ENCODE peak calls at places on chromosome 22, in ten cellular contexts. One of them, this sample, is unnamed. For H3K36me3, the result is how much of the 10 kb centered on the place peaks cover.

GRCh38 chr22:32823024-32823730 is 21.7 kb downstream of the TIMP3 start:
- DNase-seq in stomach: peak
- DNase-seq in tibial nerve: no peak
- DNase-seq in HepG2: peak
- DNase-seq in esophagus muscularis mucosa: no peak
- DNase-seq in sigmoid colon: peak
- DNase-seq in ovary: no peak
- DNase-seq in suprapubic skin: no peak
- DNase-seq in H1: peak
- DNase-seq in SK-N-SH: peak
- DNase-seq in this sample: peak

GRCh38 chr22:21862386-21863242 is 4.8 kb downstream of the MAPK1 start:
- DNase-seq in stomach: no peak
- DNase-seq in tibial nerve: no peak
- DNase-seq in HepG2: no peak
- DNase-seq in esophagus muscularis mucosa: no peak
- DNase-seq in sigmoid colon: no peak
- DNase-seq in ovary: no peak
- DNase-seq in suprapubic skin: no peak
- DNase-seq in H1: no peak
- DNase-seq in SK-N-SH: no peak
- DNase-seq in this sample: no peak

GRCh38 chr22:31995046-31995445 is 48.0 kb upstream of the SLC5A1 start:
- DNase-seq in stomach: no peak
- DNase-seq in tibial nerve: no peak
- DNase-seq in HepG2: no peak
- DNase-seq in esophagus muscularis mucosa: no peak
- DNase-seq in sigmoid colon: no peak
- DNase-seq in ovary: no peak
- DNase-seq in suprapubic skin: no peak
- DNase-seq in H1: no peak
- DNase-seq in SK-N-SH: no peak
- DNase-seq in this sample: no peak

GRCh38 chr22:35155403-35156025 is 89.6 kb downstream of the ISX start:
- DNase-seq in stomach: no peak
- DNase-seq in tibial nerve: no peak
- DNase-seq in HepG2: no peak
- DNase-seq in esophagus muscularis mucosa: no peak
- DNase-seq in sigmoid colon: no peak
- DNase-seq in ovary: no peak
- DNase-seq in suprapubic skin: no peak
- DNase-seq in H1: no peak
- DNase-seq in SK-N-SH: no peak
- DNase-seq in this sample: no peak

GRCh38 chr22:28239941-28240340 is 320.9 kb upstream of the PITPNB start:
- DNase-seq in stomach: no peak
- DNase-seq in tibial nerve: no peak
- DNase-seq in HepG2: no peak
- DNase-seq in esophagus muscularis mucosa: no peak
- DNase-seq in sigmoid colon: no peak
- DNase-seq in ovary: no peak
- DNase-seq in suprapubic skin: no peak
- DNase-seq in H1: no peak
- DNase-seq in SK-N-SH: no peak
- DNase-seq in this sample: no peak

GRCh38 chr22:31969789-31970489 is 25.6 kb downstream of the YWHAH start:
- DNase-seq in stomach: peak
- DNase-seq in tibial nerve: peak
- DNase-seq in HepG2: peak
- DNase-seq in esophagus muscularis mucosa: no peak
- DNase-seq in sigmoid colon: peak
- DNase-seq in ovary: peak
- DNase-seq in suprapubic skin: no peak
- DNase-seq in H1: peak
- DNase-seq in SK-N-SH: peak
- DNase-seq in this sample: peak

GRCh38 chr22:33932997-33933396 is 12.7 kb upstream of the LARGE1 start:
- DNase-seq in stomach: no peak
- DNase-seq in tibial nerve: no peak
- DNase-seq in HepG2: no peak
- DNase-seq in esophagus muscularis mucosa: no peak
- DNase-seq in sigmoid colon: no peak
- DNase-seq in ovary: no peak
- DNase-seq in suprapubic skin: no peak
- DNase-seq in H1: no peak
- DNase-seq in SK-N-SH: no peak
- DNase-seq in this sample: no peak

GRCh38 chr22:50247748-50248147 is 2.9 kb upstream of the TUBGCP6 start:
- DNase-seq in stomach: peak
- DNase-seq in tibial nerve: no peak
- DNase-seq in HepG2: no peak
- DNase-seq in esophagus muscularis mucosa: no peak
- DNase-seq in sigmoid colon: no peak
- DNase-seq in ovary: no peak
- DNase-seq in suprapubic skin: no peak
- DNase-seq in H1: peak
- DNase-seq in SK-N-SH: peak
- DNase-seq in this sample: peak

GRCh38 chr22:31579835-31580242 is 82.2 kb downstream of the PISD start:
- DNase-seq in stomach: no peak
- DNase-seq in tibial nerve: no peak
- DNase-seq in HepG2: peak
- DNase-seq in esophagus muscularis mucosa: no peak
- DNase-seq in sigmoid colon: no peak
- DNase-seq in ovary: no peak
- DNase-seq in suprapubic skin: no peak
- DNase-seq in H1: no peak
- DNase-seq in SK-N-SH: no peak
- DNase-seq in this sample: no peak

GRCh38 chr22:47801541-47802245 is 1039.2 kb downstream of the TBC1D22A start:
- DNase-seq in stomach: no peak
- DNase-seq in tibial nerve: no peak
- DNase-seq in HepG2: no peak
- DNase-seq in esophagus muscularis mucosa: no peak
- DNase-seq in sigmoid colon: no peak
- DNase-seq in ovary: no peak
- DNase-seq in suprapubic skin: peak
- DNase-seq in H1: no peak
- DNase-seq in SK-N-SH: no peak
- DNase-seq in this sample: no peak

GRCh38 chr22:31876156-31877035 is 67.9 kb upstream of the YWHAH start:
- DNase-seq in stomach: no peak
- DNase-seq in tibial nerve: no peak
- DNase-seq in HepG2: no peak
- DNase-seq in esophagus muscularis mucosa: no peak
- DNase-seq in sigmoid colon: no peak
- DNase-seq in ovary: no peak
- DNase-seq in suprapubic skin: no peak
- DNase-seq in H1: no peak
- DNase-seq in SK-N-SH: peak
- DNase-seq in this sample: no peak

GRCh38 chr22:47811971-47812370 is 1049.5 kb downstream of the TBC1D22A start:
- DNase-seq in stomach: no peak
- DNase-seq in tibial nerve: no peak
- DNase-seq in HepG2: no peak
- DNase-seq in esophagus muscularis mucosa: no peak
- DNase-seq in sigmoid colon: no peak
- DNase-seq in ovary: no peak
- DNase-seq in suprapubic skin: no peak
- DNase-seq in H1: no peak
- DNase-seq in SK-N-SH: no peak
- DNase-seq in this sample: no peak

GRCh38 chr22:44172370-44173108 is 8.2 kb upstream of the PARVG start:
- DNase-seq in stomach: peak
- DNase-seq in tibial nerve: peak
- DNase-seq in HepG2: no peak
- DNase-seq in esophagus muscularis mucosa: peak
- DNase-seq in sigmoid colon: peak
- DNase-seq in ovary: no peak
- DNase-seq in suprapubic skin: no peak
- DNase-seq in H1: no peak
- DNase-seq in SK-N-SH: no peak
- DNase-seq in this sample: peak

GRCh38 chr22:35467788-35468187 is 67.8 kb downstream of the MCM5 start:
- DNase-seq in stomach: peak
- DNase-seq in tibial nerve: peak
- DNase-seq in HepG2: no peak
- DNase-seq in esophagus muscularis mucosa: no peak
- DNase-seq in sigmoid colon: peak
- DNase-seq in ovary: peak
- DNase-seq in suprapubic skin: peak
- DNase-seq in H1: no peak
- DNase-seq in SK-N-SH: peak
- DNase-seq in this sample: peak

GRCh38 chr22:50136431-50137047 is 34.0 kb upstream of the PANX2 start:
- DNase-seq in stomach: no peak
- DNase-seq in tibial nerve: no peak
- DNase-seq in HepG2: no peak
- DNase-seq in esophagus muscularis mucosa: no peak
- DNase-seq in sigmoid colon: no peak
- DNase-seq in ovary: no peak
- DNase-seq in suprapubic skin: peak
- DNase-seq in H1: no peak
- DNase-seq in SK-N-SH: no peak
- DNase-seq in this sample: no peak

GRCh38 chr22:21677606-21678443 is 12.0 kb downstream of the PPIL2 start:
- DNase-seq in stomach: no peak
- DNase-seq in tibial nerve: no peak
- DNase-seq in HepG2: peak
- DNase-seq in esophagus muscularis mucosa: no peak
- DNase-seq in sigmoid colon: no peak
- DNase-seq in ovary: no peak
- DNase-seq in suprapubic skin: no peak
- DNase-seq in H1: no peak
- DNase-seq in SK-N-SH: no peak
- DNase-seq in this sample: no peak

GRCh38 chr22:50146440-50147228 is 23.9 kb upstream of the PANX2 start:
- DNase-seq in stomach: peak
- DNase-seq in tibial nerve: peak
- DNase-seq in HepG2: peak
- DNase-seq in esophagus muscularis mucosa: no peak
- DNase-seq in sigmoid colon: peak
- DNase-seq in ovary: peak
- DNase-seq in suprapubic skin: peak
- DNase-seq in H1: no peak
- DNase-seq in SK-N-SH: peak
- DNase-seq in this sample: peak

GRCh38 chr22:29550005-29550404 is 3.6 kb downstream of the THOC5 start:
- DNase-seq in stomach: no peak
- DNase-seq in tibial nerve: no peak
- DNase-seq in HepG2: no peak
- DNase-seq in esophagus muscularis mucosa: no peak
- DNase-seq in sigmoid colon: no peak
- DNase-seq in ovary: no peak
- DNase-seq in suprapubic skin: no peak
- DNase-seq in H1: no peak
- DNase-seq in SK-N-SH: no peak
- DNase-seq in this sample: no peak

GRCh38 chr22:44764974-44765373 is 12.6 kb downstream of the ARHGAP8 start:
- DNase-seq in stomach: no peak
- DNase-seq in tibial nerve: no peak
- DNase-seq in HepG2: no peak
- DNase-seq in esophagus muscularis mucosa: no peak
- DNase-seq in sigmoid colon: no peak
- DNase-seq in ovary: no peak
- DNase-seq in suprapubic skin: no peak
- DNase-seq in H1: no peak
- DNase-seq in SK-N-SH: no peak
- DNase-seq in this sample: no peak

GRCh38 chr22:37887610-37888378 is 18.3 kb upstream of the MICALL1 start:
- DNase-seq in stomach: no peak
- DNase-seq in tibial nerve: peak
- DNase-seq in HepG2: no peak
- DNase-seq in esophagus muscularis mucosa: no peak
- DNase-seq in sigmoid colon: peak
- DNase-seq in ovary: peak
- DNase-seq in suprapubic skin: no peak
- DNase-seq in H1: no peak
- DNase-seq in SK-N-SH: no peak
- DNase-seq in this sample: no peak
- H3K36me3 ChIP-seq in stomach: half or more
- H3K36me3 ChIP-seq in tibial nerve: half or more
- H3K36me3 ChIP-seq in HepG2: half or more
- H3K36me3 ChIP-seq in esophagus muscularis mucosa: half or more
- H3K36me3 ChIP-seq in sigmoid colon: under half
- H3K36me3 ChIP-seq in ovary: under half
- H3K36me3 ChIP-seq in suprapubic skin: under half
- H3K36me3 ChIP-seq in H1: under half
- H3K36me3 ChIP-seq in SK-N-SH: under half
- H3K36me3 ChIP-seq in this sample: under half

GRCh38 chr22:39520874-39521857 is 804 bp downstream of the ATF4 start:
- DNase-seq in stomach: peak
- DNase-seq in tibial nerve: peak
- DNase-seq in HepG2: no peak
- DNase-seq in esophagus muscularis mucosa: peak
- DNase-seq in sigmoid colon: peak
- DNase-seq in ovary: peak
- DNase-seq in suprapubic skin: peak
- DNase-seq in H1: peak
- DNase-seq in SK-N-SH: peak
- DNase-seq in this sample: peak
- TF ChIP-seq EP300 in stomach: no peak
- TF ChIP-seq EP300 in tibial nerve: no peak
- TF ChIP-seq EP300 in HepG2: no peak
- TF ChIP-seq EP300 in esophagus muscularis mucosa: no peak
- TF ChIP-seq EP300 in sigmoid colon: no peak
- TF ChIP-seq EP300 in ovary: no peak
- TF ChIP-seq EP300 in suprapubic skin: no peak
- TF ChIP-seq EP300 in H1: no peak
- TF ChIP-seq EP300 in SK-N-SH: no peak
- TF ChIP-seq EP300 in this sample: no peak

GRCh38 chr22:26892401-26893033 is 235.1 kb downstream of the MIAT start:
- DNase-seq in stomach: peak
- DNase-seq in tibial nerve: no peak
- DNase-seq in HepG2: no peak
- DNase-seq in esophagus muscularis mucosa: peak
- DNase-seq in sigmoid colon: peak
- DNase-seq in ovary: peak
- DNase-seq in suprapubic skin: no peak
- DNase-seq in H1: peak
- DNase-seq in SK-N-SH: no peak
- DNase-seq in this sample: peak
- H3K36me3 ChIP-seq in stomach: under half
- H3K36me3 ChIP-seq in tibial nerve: under half
- H3K36me3 ChIP-seq in HepG2: under half
- H3K36me3 ChIP-seq in esophagus muscularis mucosa: under half
- H3K36me3 ChIP-seq in sigmoid colon: under half
- H3K36me3 ChIP-seq in ovary: under half
- H3K36me3 ChIP-seq in suprapubic skin: under half
- H3K36me3 ChIP-seq in H1: under half
- H3K36me3 ChIP-seq in SK-N-SH: under half
- H3K36me3 ChIP-seq in this sample: under half

DNA sequence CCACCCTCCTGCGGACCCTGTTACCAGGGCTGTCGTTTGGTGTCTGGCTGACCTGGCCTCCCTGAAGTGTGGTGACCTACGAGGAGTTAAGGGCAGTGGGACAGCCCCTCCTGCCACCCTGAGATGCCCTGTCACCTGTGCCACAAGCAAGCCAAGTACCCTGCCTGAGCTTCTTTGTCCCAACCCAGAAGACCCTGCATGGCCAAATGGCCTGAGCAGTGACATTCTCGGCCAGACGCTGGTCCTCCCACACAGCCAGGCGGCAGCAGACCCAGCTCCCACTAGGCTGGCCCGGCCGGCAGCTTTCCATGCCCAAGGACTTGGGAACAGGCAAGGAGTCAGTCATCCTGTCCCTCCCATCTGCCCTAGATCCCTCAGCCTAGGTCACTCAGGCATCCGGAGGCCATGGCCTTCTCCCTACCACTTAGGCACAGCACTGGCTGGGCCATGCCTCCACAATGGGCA is 7.6 kb downstream of the ARVCF start:
- DNase-seq in stomach: no peak
- DNase-seq in tibial nerve: no peak
- DNase-seq in HepG2: no peak
- DNase-seq in esophagus muscularis mucosa: no peak
- DNase-seq in sigmoid colon: no peak
- DNase-seq in ovary: no peak
- DNase-seq in suprapubic skin: no peak
- DNase-seq in H1: no peak
- DNase-seq in SK-N-SH: peak
- DNase-seq in this sample: no peak
- TF ChIP-seq EP300 in stomach: no peak
- TF ChIP-seq EP300 in tibial nerve: no peak
- TF ChIP-seq EP300 in HepG2: no peak
- TF ChIP-seq EP300 in esophagus muscularis mucosa: no peak
- TF ChIP-seq EP300 in sigmoid colon: no peak
- TF ChIP-seq EP300 in ovary: no peak
- TF ChIP-seq EP300 in suprapubic skin: no peak
- TF ChIP-seq EP300 in H1: no peak
- TF ChIP-seq EP300 in SK-N-SH: no peak
- TF ChIP-seq EP300 in this sample: no peak